ENCODE peak calls at places on chromosomes 3 and 15, in seven cellular contexts. P is NCI-H1694; T is stimulated activated CD8-positive, alpha-beta memory T cell treated with anti-CD3 and anti-CD28 coated beads, Interleukin-7, amount 100 ng/mL, for 1 hour; C is NCI-H1436; B is ovary; A is activated CD4-positive, alpha-beta T cell treated with anti-CD3 and anti-CD28 coated beads, Interleukin-2, amount 50 U/mL, for 24 hours; E is activated T-cell treated with anti-CD3 and anti-CD28 coated beads, Interleukin-2, amount 50 U/mL, for 72 hours. Z is an unnamed sample.

GRCh38 chr3:32334675-32335074 is 57.0 kb upstream of the CMTM7 start:
- DNase-seq in E (peak), A (peak), C (no peak), P (no peak), B (no peak), T (peak), Z (peak)

GRCh38 chr15:80607288-80607980 is 87.7 kb upstream of the ABHD17C start:
- DNase-seq in C (no peak), B (no peak), T (no peak), E (no peak), A (no peak), P (no peak), Z (no peak)

GRCh38 chr3:141051641-141052569 is 758 bp downstream of the SPSB4 start:
- DNase-seq in C (no peak), E (no peak), T (no peak), P (no peak), B (no peak), A (no peak), Z (no peak)

GRCh38 chr3:188349276-188349962 is 195.5 kb downstream of the LPP start:
- DNase-seq in P (no peak), B (no peak), A (no peak), E (no peak), T (no peak), C (no peak), Z (no peak)

GRCh38 chr3:149599236-149599635 is 58.6 kb downstream of the WWTR1 start:
- DNase-seq in T (no peak), A (no peak), B (peak), P (no peak), C (no peak), E (no peak), Z (no peak)

GRCh38 chr15:43383070-43383469 is 12.2 kb downstream of the TUBGCP4 start:
- DNase-seq in E (no peak), B (no peak), T (no peak), C (no peak), A (no peak), P (no peak), Z (no peak)

GRCh38 chr15:50186090-50186489 is 4.1 kb downstream of the SLC27A2 start:
- DNase-seq in A (no peak), P (no peak), C (no peak), E (no peak), B (no peak), T (no peak), Z (no peak)

GRCh38 chr3:116896116-116896515 is 186.5 kb downstream of the TUSC7 start:
- DNase-seq in C (no peak), E (no peak), B (no peak), P (no peak), A (no peak), T (no peak), Z (no peak)

GRCh38 chr15:53535886-53536285 is 223.6 kb downstream of the WDR72 start:
- DNase-seq in A (no peak), B (no peak), E (no peak), C (no peak), T (no peak), P (no peak), Z (no peak)

GRCh38 chr15:39135989-39136388 is 444.9 kb upstream of the THBS1 start:
- DNase-seq in T (no peak), B (no peak), E (no peak), P (no peak), C (no peak), A (no peak), Z (no peak)

GRCh38 chr15:90845201-90845949 is 23.0 kb upstream of the FURIN start:
- DNase-seq in E (peak), P (no peak), A (no peak), B (no peak), C (no peak), T (no peak), Z (peak)

GRCh38 chr15:90756916-90757315 is 39.8 kb downstream of the BLM start:
- DNase-seq in C (no peak), E (no peak), P (no peak), B (no peak), A (no peak), T (no peak), Z (no peak)

GRCh38 chr3:148718982-148719862 is 21.5 kb downstream of the AGTR1 start:
- DNase-seq in E (no peak), T (no peak), B (no peak), P (no peak), A (no peak), C (no peak), Z (no peak)

GRCh38 chr3:158709666-158710083 is 22.6 kb downstream of the RARRES1 start:
- DNase-seq in E (no peak), P (no peak), C (no peak), A (no peak), B (no peak), T (no peak), Z (no peak)

GRCh38 chr3:46564190-46565112 is 1.7 kb downstream of the LRRC2 start:
- DNase-seq in C (no peak), P (no peak), A (no peak), E (no peak), T (no peak), B (no peak), Z (no peak)

GRCh38 chr3:183159319-183159718 is 3.2 kb downstream of the LAMP3 start:
- DNase-seq in T (no peak), P (no peak), B (no peak), E (peak), C (peak), A (no peak), Z (no peak)

GRCh38 chr3:17233398-17233800 is 348.6 kb downstream of the PLCL2 start:
- DNase-seq in P (peak), T (no peak), E (peak), A (no peak), C (peak), B (no peak), Z (peak)

GRCh38 chr15:49379996-49380395 is 43.0 kb upstream of the FGF7 start:
- DNase-seq in A (no peak), B (no peak), P (no peak), E (no peak), C (no peak), T (no peak), Z (no peak)

GRCh38 chr15:69573815-69574472 is 121.3 kb downstream of the RPLP1 start:
- DNase-seq in T (no peak), B (no peak), P (no peak), A (peak), C (no peak), E (peak), Z (peak)

GRCh38 chr3:110138966-110139555 is 801.7 kb upstream of the DPPA4 start:
- DNase-seq in E (no peak), B (no peak), T (no peak), P (no peak), A (no peak), C (peak), Z (no peak)

GRCh38 chr15:66923438-66923881 is 141.9 kb upstream of the SMAD3 start:
- DNase-seq in B (no peak), A (no peak), C (no peak), P (no peak), E (peak), T (no peak), Z (no peak)

GRCh38 chr3:174540536-174540935 is 318.6 kb upstream of the NAALADL2 start:
- DNase-seq in A (no peak), P (no peak), E (no peak), C (no peak), T (no peak), B (no peak), Z (no peak)

GRCh38 chr3:11385908-11386307 is 113.7 kb downstream of the ATG7 start:
- DNase-seq in P (no peak), C (no peak), B (no peak), T (no peak), E (no peak), A (no peak), Z (no peak)

GRCh38 chr15:34652726-34653033 is 69.2 kb upstream of the GOLGA8B start:
- DNase-seq in E (no peak), B (no peak), A (no peak), T (no peak), P (no peak), C (no peak), Z (no peak)

GRCh38 chr15:81493246-81493645 is 119.2 kb upstream of the TMC3 start:
- DNase-seq in P (no peak), T (no peak), E (no peak), B (no peak), C (no peak), A (no peak), Z (no peak)

GRCh38 chr15:70713547-70714414 is 49.6 kb downstream of the UACA start:
- DNase-seq in A (no peak), P (no peak), C (no peak), E (no peak), B (no peak), T (no peak), Z (no peak)

GRCh38 chr15:85028416-85028815 is 46.8 kb downstream of the PDE8A start:
- DNase-seq in E (no peak), P (no peak), B (no peak), A (no peak), T (no peak), C (no peak), Z (no peak)

GRCh38 chr15:49895337-49896223 is 223.5 kb downstream of the ATP8B4 start:
- DNase-seq in C (no peak), A (no peak), E (no peak), P (no peak), T (no peak), B (no peak), Z (no peak)

GRCh38 chr3:140292154-140292553 is 357.2 kb downstream of the CLSTN2 start:
- DNase-seq in P (no peak), C (no peak), A (no peak), B (no peak), E (no peak), T (no peak), Z (no peak)

GRCh38 chr3:23368731-23369130 is 165.6 kb downstream of the UBE2E2 start:
- DNase-seq in P (no peak), B (no peak), A (no peak), E (no peak), C (no peak), T (no peak), Z (no peak)

GRCh38 chr15:49265911-49266310 is 95.9 kb downstream of the GALK2 start:
- DNase-seq in A (no peak), P (no peak), T (no peak), C (no peak), B (no peak), E (no peak), Z (no peak)

GRCh38 chr15:92643849-92644815 is 11.4 kb downstream of the FAM174B start:
- DNase-seq in T (no peak), P (no peak), E (no peak), C (no peak), B (no peak), A (no peak), Z (no peak)

GRCh38 chr15:48001393-48002059 is 119.3 kb upstream of the SLC24A5 start:
- DNase-seq in T (no peak), A (no peak), C (no peak), B (no peak), P (no peak), E (no peak), Z (no peak)

GRCh38 chr3:160124224-160124623 is 101.0 kb upstream of the C3orf80 start:
- DNase-seq in T (no peak), P (no peak), C (no peak), E (no peak), B (no peak), A (no peak), Z (no peak)

GRCh38 chr3:7683431-7683830 is 818.2 kb upstream of the LMCD1 start:
- DNase-seq in E (no peak), T (no peak), A (no peak), B (no peak), P (no peak), C (no peak), Z (no peak)

GRCh38 chr15:33425149-33425548 is 114.4 kb downstream of the RYR3 start:
- DNase-seq in P (no peak), A (no peak), E (no peak), C (no peak), B (no peak), T (no peak), Z (no peak)

GRCh38 chr15:80674245-80674614 is 20.9 kb upstream of the ABHD17C start:
- DNase-seq in T (no peak), P (no peak), B (no peak), C (no peak), E (no peak), A (no peak), Z (no peak)

GRCh38 chr15:24955549-24955929 is 752 bp downstream of the SNRPN start:
- DNase-seq in B (peak), E (peak), P (no peak), A (peak), T (no peak), C (no peak), Z (peak)

Z was measured in naive thymus-derived CD4-positive, alpha-beta T cell.